ENCODE peak calls at places on chromosomes 4 and X, in eight cellular contexts. One of them, this sample, is unnamed.

GRCh38 chr4:23822181-23822580 is 67.7 kb downstream of the PPARGC1A start:
- DNase-seq in activated T-helper 1 cell treated with anti-CD3 and anti-CD28 coated beads, Interleukin-2, amount 50 U/mL, for 16 hours: no peak
- DNase-seq in activated T-cell treated with anti-CD3 and anti-CD28 coated beads for 4 hours: no peak
- DNase-seq in right cardiac atrium: no peak
- DNase-seq in AG09309: no peak
- DNase-seq in stimulated activated CD4-positive, alpha-beta T cell treated with anti-CD3 and anti-CD28 coated beads, TNF-alpha, amount 100 ng/mL, for 48 hours: no peak
- DNase-seq in kidney glomerular epithelial cell: no peak
- DNase-seq in IMR-90: peak
- DNase-seq in this sample: no peak

GRCh38 chr4:8274772-8275241 is 5.3 kb downstream of the HTRA3 start:
- DNase-seq in activated T-helper 1 cell treated with anti-CD3 and anti-CD28 coated beads, Interleukin-2, amount 50 U/mL, for 16 hours: no peak
- DNase-seq in activated T-cell treated with anti-CD3 and anti-CD28 coated beads for 4 hours: no peak
- DNase-seq in right cardiac atrium: peak
- DNase-seq in AG09309: peak
- DNase-seq in stimulated activated CD4-positive, alpha-beta T cell treated with anti-CD3 and anti-CD28 coated beads, TNF-alpha, amount 100 ng/mL, for 48 hours: no peak
- DNase-seq in kidney glomerular epithelial cell: no peak
- DNase-seq in IMR-90: peak
- DNase-seq in this sample: peak

GRCh38 chr4:48343035-48343434 is 1.7 kb downstream of the SLAIN2 start:
- DNase-seq in activated T-helper 1 cell treated with anti-CD3 and anti-CD28 coated beads, Interleukin-2, amount 50 U/mL, for 16 hours: no peak
- DNase-seq in activated T-cell treated with anti-CD3 and anti-CD28 coated beads for 4 hours: no peak
- DNase-seq in right cardiac atrium: no peak
- DNase-seq in AG09309: no peak
- DNase-seq in stimulated activated CD4-positive, alpha-beta T cell treated with anti-CD3 and anti-CD28 coated beads, TNF-alpha, amount 100 ng/mL, for 48 hours: no peak
- DNase-seq in kidney glomerular epithelial cell: no peak
- DNase-seq in IMR-90: no peak
- DNase-seq in this sample: no peak

GRCh38 chr4:75844151-75844662 is 58.0 kb downstream of the PPEF2 start:
- DNase-seq in activated T-helper 1 cell treated with anti-CD3 and anti-CD28 coated beads, Interleukin-2, amount 50 U/mL, for 16 hours: no peak
- DNase-seq in activated T-cell treated with anti-CD3 and anti-CD28 coated beads for 4 hours: no peak
- DNase-seq in right cardiac atrium: no peak
- DNase-seq in AG09309: peak
- DNase-seq in stimulated activated CD4-positive, alpha-beta T cell treated with anti-CD3 and anti-CD28 coated beads, TNF-alpha, amount 100 ng/mL, for 48 hours: no peak
- DNase-seq in kidney glomerular epithelial cell: peak
- DNase-seq in IMR-90: peak
- DNase-seq in this sample: peak

GRCh38 chr4:104491396-104491821 is 3.3 kb downstream of the CXXC4 start:
- DNase-seq in activated T-helper 1 cell treated with anti-CD3 and anti-CD28 coated beads, Interleukin-2, amount 50 U/mL, for 16 hours: no peak
- DNase-seq in activated T-cell treated with anti-CD3 and anti-CD28 coated beads for 4 hours: peak
- DNase-seq in right cardiac atrium: peak
- DNase-seq in AG09309: no peak
- DNase-seq in stimulated activated CD4-positive, alpha-beta T cell treated with anti-CD3 and anti-CD28 coated beads, TNF-alpha, amount 100 ng/mL, for 48 hours: no peak
- DNase-seq in kidney glomerular epithelial cell: no peak
- DNase-seq in IMR-90: no peak
- DNase-seq in this sample: no peak

GRCh38 chr4:122602277-122603142 is 18.4 kb downstream of the IL21 start:
- DNase-seq in activated T-helper 1 cell treated with anti-CD3 and anti-CD28 coated beads, Interleukin-2, amount 50 U/mL, for 16 hours: no peak
- DNase-seq in activated T-cell treated with anti-CD3 and anti-CD28 coated beads for 4 hours: no peak
- DNase-seq in right cardiac atrium: no peak
- DNase-seq in AG09309: peak
- DNase-seq in stimulated activated CD4-positive, alpha-beta T cell treated with anti-CD3 and anti-CD28 coated beads, TNF-alpha, amount 100 ng/mL, for 48 hours: no peak
- DNase-seq in kidney glomerular epithelial cell: peak
- DNase-seq in IMR-90: peak
- DNase-seq in this sample: peak

GRCh38 chrX:79146552-79147390 is 2.3 kb downstream of the GPR174 start:
- DNase-seq in activated T-helper 1 cell treated with anti-CD3 and anti-CD28 coated beads, Interleukin-2, amount 50 U/mL, for 16 hours: no peak
- DNase-seq in activated T-cell treated with anti-CD3 and anti-CD28 coated beads for 4 hours: no peak
- DNase-seq in right cardiac atrium: no peak
- DNase-seq in AG09309: no peak
- DNase-seq in stimulated activated CD4-positive, alpha-beta T cell treated with anti-CD3 and anti-CD28 coated beads, TNF-alpha, amount 100 ng/mL, for 48 hours: no peak
- DNase-seq in kidney glomerular epithelial cell: no peak
- DNase-seq in IMR-90: no peak
- DNase-seq in this sample: no peak

GRCh38 chr4:8160233-8160560 is 1.6 kb upstream of the ABLIM2 start:
- DNase-seq in activated T-helper 1 cell treated with anti-CD3 and anti-CD28 coated beads, Interleukin-2, amount 50 U/mL, for 16 hours: no peak
- DNase-seq in activated T-cell treated with anti-CD3 and anti-CD28 coated beads for 4 hours: no peak
- DNase-seq in right cardiac atrium: no peak
- DNase-seq in AG09309: no peak
- DNase-seq in stimulated activated CD4-positive, alpha-beta T cell treated with anti-CD3 and anti-CD28 coated beads, TNF-alpha, amount 100 ng/mL, for 48 hours: no peak
- DNase-seq in kidney glomerular epithelial cell: no peak
- DNase-seq in IMR-90: no peak
- DNase-seq in this sample: no peak

GRCh38 chr4:189974056-189974455 is 33.4 kb downstream of the FRG1 start:
- DNase-seq in activated T-helper 1 cell treated with anti-CD3 and anti-CD28 coated beads, Interleukin-2, amount 50 U/mL, for 16 hours: no peak
- DNase-seq in activated T-cell treated with anti-CD3 and anti-CD28 coated beads for 4 hours: no peak
- DNase-seq in right cardiac atrium: no peak
- DNase-seq in AG09309: no peak
- DNase-seq in stimulated activated CD4-positive, alpha-beta T cell treated with anti-CD3 and anti-CD28 coated beads, TNF-alpha, amount 100 ng/mL, for 48 hours: no peak
- DNase-seq in kidney glomerular epithelial cell: no peak
- DNase-seq in IMR-90: no peak
- DNase-seq in this sample: peak

GRCh38 chr4:130632731-130633604 is 1537.0 kb downstream of the C4orf33 start:
- DNase-seq in activated T-helper 1 cell treated with anti-CD3 and anti-CD28 coated beads, Interleukin-2, amount 50 U/mL, for 16 hours: no peak
- DNase-seq in activated T-cell treated with anti-CD3 and anti-CD28 coated beads for 4 hours: no peak
- DNase-seq in right cardiac atrium: no peak
- DNase-seq in AG09309: no peak
- DNase-seq in stimulated activated CD4-positive, alpha-beta T cell treated with anti-CD3 and anti-CD28 coated beads, TNF-alpha, amount 100 ng/mL, for 48 hours: no peak
- DNase-seq in kidney glomerular epithelial cell: no peak
- DNase-seq in IMR-90: no peak
- DNase-seq in this sample: no peak

This sample was measured in fibroblast of villous mesenchyme.